ENCODE peak calls at places on chromosomes 4 and X, in ten cellular contexts. One of them, this sample, is unnamed.

GRCh38 chr4:163693211-163693610 is 198.7 kb downstream of the TMA16 start:
- DNase-seq in sigmoid colon: no peak
- DNase-seq in Panc1: no peak
- DNase-seq in HCT116: no peak
- DNase-seq in upper lobe of left lung: no peak
- DNase-seq in H1: no peak
- DNase-seq in K562: no peak
- DNase-seq in transverse colon: no peak
- DNase-seq in stomach: no peak
- DNase-seq in GM12878: no peak
- DNase-seq in this sample: no peak

GRCh38 chr4:145937021-145937861 is 1.4 kb downstream of the ZNF827 start:
- DNase-seq in K562: peak; percentile 21
- DNase-seq in sigmoid colon: peak; percentile 85
- DNase-seq in transverse colon: peak; percentile 81
- DNase-seq in HCT116: no peak
- DNase-seq in stomach: peak; percentile 62
- DNase-seq in GM12878: no peak
- DNase-seq in Panc1: no peak
- DNase-seq in H1: peak; percentile 74
- DNase-seq in upper lobe of left lung: peak; percentile 57
- DNase-seq in this sample: peak; percentile 32

GRCh38 chr4:8830611-8831200 is 40.9 kb downstream of the HMX1 start:
- DNase-seq in Panc1: no peak
- DNase-seq in upper lobe of left lung: peak; percentile 4
- DNase-seq in transverse colon: peak; percentile 2
- DNase-seq in HCT116: no peak
- DNase-seq in sigmoid colon: peak; percentile 34
- DNase-seq in H1: peak; percentile 28
- DNase-seq in K562: no peak
- DNase-seq in stomach: peak; percentile 11
- DNase-seq in GM12878: no peak
- DNase-seq in this sample: peak; percentile 6

GRCh38 chr4:40309250-40309774 is 25.8 kb upstream of the CHRNA9 start:
- DNase-seq in H1: peak; percentile 95
- DNase-seq in sigmoid colon: peak; percentile 89
- DNase-seq in Panc1: peak; percentile 61
- DNase-seq in K562: peak; percentile 72
- DNase-seq in GM12878: peak; percentile 92
- DNase-seq in upper lobe of left lung: peak; percentile 93
- DNase-seq in transverse colon: peak; percentile 94
- DNase-seq in stomach: peak; percentile 95
- DNase-seq in HCT116: peak; percentile 77
- DNase-seq in this sample: peak; percentile 92

GRCh38 chr4:110442309-110442708 is 33.6 kb upstream of the ENPEP start:
- DNase-seq in GM12878: no peak
- DNase-seq in sigmoid colon: no peak
- DNase-seq in transverse colon: no peak
- DNase-seq in upper lobe of left lung: no peak
- DNase-seq in stomach: no peak
- DNase-seq in K562: no peak
- DNase-seq in H1: no peak
- DNase-seq in HCT116: no peak
- DNase-seq in Panc1: no peak
- DNase-seq in this sample: no peak

GRCh38 chr4:41102360-41103092 is 111.8 kb downstream of the APBB2 start:
- DNase-seq in Panc1: no peak
- DNase-seq in K562: no peak
- DNase-seq in transverse colon: no peak
- DNase-seq in HCT116: no peak
- DNase-seq in GM12878: no peak
- DNase-seq in stomach: no peak
- DNase-seq in H1: no peak
- DNase-seq in sigmoid colon: no peak
- DNase-seq in upper lobe of left lung: no peak
- DNase-seq in this sample: no peak

GRCh38 chr4:122762520-122762919 is 30.0 kb downstream of the BBS12 start:
- DNase-seq in Panc1: no peak
- DNase-seq in stomach: no peak
- DNase-seq in upper lobe of left lung: no peak
- DNase-seq in HCT116: no peak
- DNase-seq in transverse colon: no peak
- DNase-seq in H1: no peak
- DNase-seq in K562: no peak
- DNase-seq in GM12878: no peak
- DNase-seq in sigmoid colon: no peak
- DNase-seq in this sample: no peak

GRCh38 chrX:331772-332495 is 13.3 kb upstream of the GTPBP6 start:
- DNase-seq in GM12878: no peak
- DNase-seq in transverse colon: no peak
- DNase-seq in HCT116: no peak
- DNase-seq in upper lobe of left lung: no peak
- DNase-seq in Panc1: no peak
- DNase-seq in sigmoid colon: no peak
- DNase-seq in K562: no peak
- DNase-seq in stomach: no peak
- DNase-seq in H1: no peak
- DNase-seq in this sample: no peak

GRCh38 chr4:16118090-16118489 is 34.3 kb upstream of the PROM1 start:
- DNase-seq in stomach: no peak
- DNase-seq in Panc1: no peak
- DNase-seq in GM12878: no peak
- DNase-seq in sigmoid colon: no peak
- DNase-seq in upper lobe of left lung: no peak
- DNase-seq in K562: no peak
- DNase-seq in HCT116: no peak
- DNase-seq in transverse colon: no peak
- DNase-seq in H1: no peak
- DNase-seq in this sample: no peak
- TF ChIP-seq POLR2AphosphoS5 in stomach: no peak
- TF ChIP-seq POLR2AphosphoS5 in Panc1: no peak
- TF ChIP-seq POLR2AphosphoS5 in GM12878: no peak
- TF ChIP-seq POLR2AphosphoS5 in sigmoid colon: no peak
- TF ChIP-seq POLR2AphosphoS5 in upper lobe of left lung: no peak
- TF ChIP-seq POLR2AphosphoS5 in K562: no peak
- TF ChIP-seq POLR2AphosphoS5 in HCT116: no peak
- TF ChIP-seq POLR2AphosphoS5 in transverse colon: no peak
- TF ChIP-seq POLR2AphosphoS5 in H1: no peak
- TF ChIP-seq POLR2AphosphoS5 in this sample: no peak

GRCh38 chr4:89055157-89056080 is 1.6 kb downstream of the FAM13A start:
- DNase-seq in HCT116: no peak
- DNase-seq in H1: no peak
- DNase-seq in upper lobe of left lung: no peak
- DNase-seq in GM12878: no peak
- DNase-seq in sigmoid colon: no peak
- DNase-seq in stomach: no peak
- DNase-seq in Panc1: no peak
- DNase-seq in transverse colon: no peak
- DNase-seq in K562: no peak
- DNase-seq in this sample: no peak

GRCh38 chr4:89056292-89056952 is 563 bp downstream of the FAM13A start:
- DNase-seq in sigmoid colon: no peak
- DNase-seq in Panc1: no peak
- DNase-seq in GM12878: no peak
- DNase-seq in H1: no peak
- DNase-seq in stomach: no peak
- DNase-seq in upper lobe of left lung: no peak
- DNase-seq in HCT116: no peak
- DNase-seq in transverse colon: no peak
- DNase-seq in K562: no peak
- DNase-seq in this sample: no peak

GRCh38 chr4:89049853-89050252 is 7.1 kb downstream of the FAM13A start:
- DNase-seq in transverse colon: no peak
- DNase-seq in Panc1: no peak
- DNase-seq in H1: no peak
- DNase-seq in K562: no peak
- DNase-seq in GM12878: no peak
- DNase-seq in upper lobe of left lung: no peak
- DNase-seq in sigmoid colon: no peak
- DNase-seq in stomach: no peak
- DNase-seq in HCT116: no peak
- DNase-seq in this sample: no peak

GRCh38 chr4:89056953-89057398 is at the start of gene FAM13A:
- DNase-seq in sigmoid colon: peak; percentile 95
- DNase-seq in transverse colon: peak; percentile 72
- DNase-seq in Panc1: peak; percentile 25
- DNase-seq in upper lobe of left lung: peak; percentile 89
- DNase-seq in stomach: peak; percentile 85
- DNase-seq in HCT116: peak; percentile 91
- DNase-seq in H1: peak; percentile 60
- DNase-seq in K562: peak; percentile 74
- DNase-seq in GM12878: peak; percentile 44
- DNase-seq in this sample: peak; percentile 90

GRCh38 chr4:89054627-89055026 is 2.4 kb downstream of the FAM13A start:
- DNase-seq in K562: no peak
- DNase-seq in Panc1: no peak
- DNase-seq in GM12878: no peak
- DNase-seq in H1: no peak
- DNase-seq in upper lobe of left lung: no peak
- DNase-seq in stomach: no peak
- DNase-seq in sigmoid colon: no peak
- DNase-seq in HCT116: no peak
- DNase-seq in transverse colon: no peak
- DNase-seq in this sample: no peak
- H3K4me3 ChIP-seq in K562: peak overlapping the region; percentile 59
- H3K4me3 ChIP-seq in Panc1: no peak overlapping the region
- H3K4me3 ChIP-seq in GM12878: no peak overlapping the region
- H3K4me3 ChIP-seq in H1: no peak overlapping the region
- H3K4me3 ChIP-seq in upper lobe of left lung: no peak overlapping the region
- H3K4me3 ChIP-seq in stomach: no peak overlapping the region
- H3K4me3 ChIP-seq in sigmoid colon: no peak overlapping the region
- H3K4me3 ChIP-seq in HCT116: no peak overlapping the region
- H3K4me3 ChIP-seq in transverse colon: no peak overlapping the region
- H3K4me3 ChIP-seq in this sample: no peak overlapping the region

GRCh38 chr4:7519638-7520373 is 85.1 kb upstream of the PSAPL1 start:
- DNase-seq in K562: no peak
- DNase-seq in H1: no peak
- DNase-seq in HCT116: no peak
- DNase-seq in transverse colon: no peak
- DNase-seq in sigmoid colon: no peak
- DNase-seq in Panc1: no peak
- DNase-seq in GM12878: no peak
- DNase-seq in upper lobe of left lung: no peak
- DNase-seq in stomach: no peak
- DNase-seq in this sample: no peak
- H3K4me1 ChIP-seq in K562: no peaks in the 10 kb centered on the region
- H3K4me1 ChIP-seq in H1: no peaks in the 10 kb centered on the region
- H3K4me1 ChIP-seq in HCT116: no peaks in the 10 kb centered on the region
- H3K4me1 ChIP-seq in transverse colon: no peaks in the 10 kb centered on the region
- H3K4me1 ChIP-seq in sigmoid colon: no peaks in the 10 kb centered on the region
- H3K4me1 ChIP-seq in Panc1: no peaks in the 10 kb centered on the region
- H3K4me1 ChIP-seq in GM12878: no peaks in the 10 kb centered on the region
- H3K4me1 ChIP-seq in upper lobe of left lung: no peaks in the 10 kb centered on the region
- H3K4me1 ChIP-seq in stomach: no peaks in the 10 kb centered on the region
- H3K4me1 ChIP-seq in this sample: no peaks in the 10 kb centered on the region

GRCh38 chr4:61401771-61402170 is 201.6 kb downstream of the ADGRL3 start:
- DNase-seq in transverse colon: no peak
- DNase-seq in stomach: no peak
- DNase-seq in H1: no peak
- DNase-seq in upper lobe of left lung: no peak
- DNase-seq in GM12878: no peak
- DNase-seq in Panc1: no peak
- DNase-seq in sigmoid colon: no peak
- DNase-seq in K562: no peak
- DNase-seq in HCT116: no peak
- DNase-seq in this sample: no peak

GRCh38 chr4:61395754-61396153 is 195.6 kb downstream of the ADGRL3 start:
- DNase-seq in K562: no peak
- DNase-seq in transverse colon: no peak
- DNase-seq in H1: no peak
- DNase-seq in HCT116: no peak
- DNase-seq in GM12878: no peak
- DNase-seq in stomach: no peak
- DNase-seq in Panc1: no peak
- DNase-seq in upper lobe of left lung: no peak
- DNase-seq in sigmoid colon: no peak
- DNase-seq in this sample: no peak

GRCh38 chr4:61400446-61400845 is 200.3 kb downstream of the ADGRL3 start:
- DNase-seq in transverse colon: no peak
- DNase-seq in upper lobe of left lung: no peak
- DNase-seq in H1: no peak
- DNase-seq in sigmoid colon: no peak
- DNase-seq in GM12878: no peak
- DNase-seq in K562: no peak
- DNase-seq in stomach: no peak
- DNase-seq in HCT116: no peak
- DNase-seq in Panc1: no peak
- DNase-seq in this sample: no peak

GRCh38 chr4:61397174-61397573 is 197.0 kb downstream of the ADGRL3 start:
- DNase-seq in stomach: no peak
- DNase-seq in transverse colon: no peak
- DNase-seq in Panc1: no peak
- DNase-seq in sigmoid colon: no peak
- DNase-seq in GM12878: no peak
- DNase-seq in K562: no peak
- DNase-seq in HCT116: no peak
- DNase-seq in H1: no peak
- DNase-seq in upper lobe of left lung: no peak
- DNase-seq in this sample: no peak
- TF ChIP-seq POLR2AphosphoS5 in stomach: no peak
- TF ChIP-seq POLR2AphosphoS5 in transverse colon: no peak
- TF ChIP-seq POLR2AphosphoS5 in Panc1: no peak
- TF ChIP-seq POLR2AphosphoS5 in sigmoid colon: no peak
- TF ChIP-seq POLR2AphosphoS5 in GM12878: no peak
- TF ChIP-seq POLR2AphosphoS5 in K562: no peak
- TF ChIP-seq POLR2AphosphoS5 in HCT116: no peak
- TF ChIP-seq POLR2AphosphoS5 in H1: no peak
- TF ChIP-seq POLR2AphosphoS5 in upper lobe of left lung: no peak
- TF ChIP-seq POLR2AphosphoS5 in this sample: no peak

GRCh38 chr4:44446801-44447562 is 1.6 kb downstream of the KCTD8 start:
- DNase-seq in H1: peak; percentile 68
- DNase-seq in HCT116: no peak
- DNase-seq in GM12878: no peak
- DNase-seq in upper lobe of left lung: no peak
- DNase-seq in K562: no peak
- DNase-seq in Panc1: no peak
- DNase-seq in transverse colon: no peak
- DNase-seq in stomach: peak; percentile 33
- DNase-seq in sigmoid colon: peak; percentile 46
- DNase-seq in this sample: no peak
- H3K4me3 ChIP-seq in H1: peak overlapping the region; percentile 72
- H3K4me3 ChIP-seq in HCT116: no peak overlapping the region
- H3K4me3 ChIP-seq in GM12878: no peak overlapping the region
- H3K4me3 ChIP-seq in upper lobe of left lung: peak overlapping the region; percentile 59
- H3K4me3 ChIP-seq in K562: no peak overlapping the region
- H3K4me3 ChIP-seq in Panc1: no peak overlapping the region
- H3K4me3 ChIP-seq in transverse colon: peak overlapping the region; percentile 49
- H3K4me3 ChIP-seq in stomach: peak overlapping the region; percentile 52
- H3K4me3 ChIP-seq in sigmoid colon: peak overlapping the region; percentile 38
- H3K4me3 ChIP-seq in this sample: peak overlapping the region; percentile 56

DNA sequence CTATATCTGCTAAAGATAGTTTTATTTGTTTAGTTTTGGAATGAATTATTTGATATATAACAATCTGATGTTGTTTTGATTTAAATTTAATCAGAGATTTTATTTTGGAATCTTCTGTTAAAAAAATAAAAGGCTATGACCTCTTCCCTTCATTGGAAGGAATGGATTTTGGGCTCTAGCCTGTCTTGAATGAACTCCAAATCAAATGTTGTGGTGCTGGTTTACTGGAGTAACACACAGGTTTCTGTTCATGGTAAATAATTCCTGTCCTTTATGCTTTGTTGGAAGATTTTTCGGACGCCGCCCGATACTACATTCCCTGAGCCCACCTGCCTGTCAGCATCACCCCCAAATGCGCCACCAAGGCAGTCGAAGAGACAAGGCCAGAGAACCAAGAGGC is 291.1 kb downstream of the ARHGAP10 start:
- DNase-seq in HCT116: no peak
- DNase-seq in upper lobe of left lung: no peak
- DNase-seq in K562: no peak
- DNase-seq in sigmoid colon: no peak
- DNase-seq in Panc1: no peak
- DNase-seq in GM12878: no peak
- DNase-seq in stomach: no peak
- DNase-seq in H1: no peak
- DNase-seq in transverse colon: no peak
- DNase-seq in this sample: no peak
- H3K4me1 ChIP-seq in HCT116: no peaks in the 10 kb centered on the region
- H3K4me1 ChIP-seq in upper lobe of left lung: peaks cover 15% of the 10 kb centered on the region
- H3K4me1 ChIP-seq in K562: no peaks in the 10 kb centered on the region
- H3K4me1 ChIP-seq in sigmoid colon: peaks cover 34% of the 10 kb centered on the region
- H3K4me1 ChIP-seq in Panc1: no peaks in the 10 kb centered on the region
- H3K4me1 ChIP-seq in GM12878: no peaks in the 10 kb centered on the region
- H3K4me1 ChIP-seq in stomach: peaks cover 8% of the 10 kb centered on the region
- H3K4me1 ChIP-seq in H1: peaks cover 3% of the 10 kb centered on the region
- H3K4me1 ChIP-seq in transverse colon: no peaks in the 10 kb centered on the region
- H3K4me1 ChIP-seq in this sample: no peaks in the 10 kb centered on the region